ENCODE peak calls at places on chromosomes 2 and 18, in four cellular contexts. G, W, V and S are unnamed samples. For H3K27me3 and H3K9me3, the result is how much of the 10 kb centered on the place peaks cover.

GRCh38 chr2:16429002-16429401 is 236.6 kb downstream of the CYRIA start:
- DNase-seq in G (no peak), W (no peak), V (no peak), S (no peak)

GRCh38 chr2:151842830-151843668 is 14.8 kb upstream of the ARL5A start:
- DNase-seq in G (no peak), W (no peak), V (no peak), S (no peak)

GRCh38 chr2:11995381-11995947 is 249.0 kb downstream of the LPIN1 start:
- DNase-seq in G (no peak), W (no peak), V (no peak), S (no peak)

GRCh38 chr18:74702951-74703350 is 105.3 kb downstream of the ZNF407 start:
- DNase-seq in G (no peak), W (no peak), V (no peak), S (no peak)

GRCh38 chr2:47422016-47422415 is 19.1 kb downstream of the MSH2 start:
- DNase-seq in G (peak), W (no peak), V (no peak), S (no peak)

GRCh38 chr2:74146929-74147728 is 583 bp downstream of the BOLA3 start:
- DNase-seq in G (peak), W (no peak), V (no peak), S (peak)

GRCh38 chr2:8797682-8798081 is 39.7 kb downstream of the KIDINS220 start:
- DNase-seq in G (no peak), W (no peak), V (no peak), S (no peak)

GRCh38 chr2:85705680-85706039 is 11.5 kb downstream of the GNLY start:
- DNase-seq in G (peak), W (no peak), V (peak), S (peak)

GRCh38 chr2:102505290-102505689 is 32.3 kb downstream of the SLC9A4 start:
- DNase-seq in G (no peak), W (no peak), V (no peak), S (no peak)

GRCh38 chr2:186532891-186533290 is 46.8 kb downstream of the ZC3H15 start:
- DNase-seq in G (no peak), W (no peak), V (no peak), S (no peak)

GRCh38 chr2:184597571-184597980 is 753 bp upstream of the ZNF804A start:
- DNase-seq in G (peak), W (no peak), V (no peak), S (no peak)

GRCh38 chr2:159208449-159208848 is 78.1 kb downstream of the WDSUB1 start:
- DNase-seq in G (no peak), W (no peak), V (no peak), S (no peak)

GRCh38 chr2:172288603-172289002 is 138.8 kb upstream of the ITGA6 start:
- DNase-seq in G (no peak), W (peak), V (no peak), S (no peak)

GRCh38 chr2:158753561-158754302 is 41.4 kb upstream of the DAPL1 start:
- DNase-seq in G (peak), W (peak), V (peak), S (no peak)

GRCh38 chr2:147026664-147027278 is 818.1 kb upstream of the ACVR2A start:
- DNase-seq in G (peak), W (no peak), V (no peak), S (no peak)

GRCh38 chr2:74919827-74920226 is 38.6 kb upstream of the POLE4 start:
- DNase-seq in G (peak), W (peak), V (peak), S (peak)

GRCh38 chr2:238513346-238513745 is 86.6 kb downstream of the ASB1 start:
- DNase-seq in G (peak), W (no peak), V (no peak), S (no peak)

GRCh38 chr2:78602862-78603261 is 422.6 kb upstream of the REG3G start:
- DNase-seq in G (no peak), W (no peak), V (no peak), S (no peak)

GRCh38 chr2:223563462-223563861 is 38.7 kb downstream of the SCG2 start:
- DNase-seq in G (peak), W (no peak), V (no peak), S (no peak)

GRCh38 chr2:47655563-47655880 is 127.4 kb upstream of the MSH6 start:
- DNase-seq in G (no peak), W (no peak), V (no peak), S (no peak)

GRCh38 chr18:64370036-64370435 is 221.1 kb upstream of the LINC00305 start:
- DNase-seq in G (no peak), W (no peak), V (no peak), S (no peak)

GRCh38 chr2:228927028-228928010 is 343.8 kb downstream of the PID1 start:
- DNase-seq in G (peak), W (no peak), V (no peak), S (no peak)
- H3K27me3 ChIP-seq in G (under half), W (under half), V (under half), S (under half)

DNA sequence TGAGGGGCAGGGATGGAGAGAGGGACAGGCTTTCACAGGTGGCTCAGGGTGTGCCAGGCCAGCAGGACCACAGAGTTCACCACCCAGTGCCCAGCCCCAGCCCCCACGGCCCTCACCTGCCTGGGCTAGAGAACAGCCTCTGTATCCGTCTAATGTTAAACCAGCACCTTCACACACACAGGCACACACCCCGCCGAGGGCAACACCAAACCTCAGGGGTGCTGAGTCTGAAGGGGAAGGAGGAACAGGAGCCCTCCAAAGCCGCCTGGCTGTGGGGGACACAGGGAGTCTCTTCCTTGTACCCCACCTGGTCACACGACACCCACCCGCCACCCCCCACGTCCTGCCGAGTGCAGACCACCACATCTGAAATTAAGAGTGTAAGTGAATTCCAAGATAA is 205.8 kb upstream of the SALL3 start:
- DNase-seq in G (no peak), W (no peak), V (no peak), S (no peak)
- H3K27ac ChIP-seq in G (no peak), W (no peak), V (no peak), S (no peak)

DNA sequence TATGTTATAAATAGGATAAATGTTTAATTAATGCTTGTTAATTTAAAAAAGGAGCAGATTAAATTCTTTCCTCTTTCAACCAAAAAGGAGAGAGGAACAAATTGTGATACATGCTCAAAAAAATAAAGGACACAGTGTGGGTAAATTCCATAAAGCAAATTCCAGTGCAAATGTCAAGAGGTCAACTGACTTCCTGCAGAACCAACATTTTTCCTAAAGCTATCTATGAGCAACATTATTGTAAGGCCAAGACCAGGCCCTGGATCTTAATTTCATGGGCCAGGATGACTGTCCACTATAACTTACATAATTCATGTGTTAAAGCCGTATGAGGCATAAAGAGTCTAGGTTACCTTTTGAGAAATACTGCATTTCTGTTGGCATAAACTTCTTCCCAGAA is 93.9 kb upstream of the RPE start:
- DNase-seq in G (no peak), W (no peak), V (no peak), S (no peak)
- H3K9me3 ChIP-seq in G (under half), W (under half), V (under half), S (under half)

GRCh38 chr2:218894168-218895157 is 13.8 kb downstream of the WNT10A start:
- DNase-seq in G (no peak), W (peak), V (no peak), S (no peak)

GRCh38 chr2:218896501-218897393 is 16.1 kb downstream of the WNT10A start:
- DNase-seq in G (no peak), W (peak), V (no peak), S (no peak)

GRCh38 chr2:218895758-218896500 is 15.3 kb downstream of the WNT10A start:
- DNase-seq in G (no peak), W (no peak), V (no peak), S (no peak)

GRCh38 chr2:218893349-218894167 is 12.9 kb downstream of the WNT10A start:
- DNase-seq in G (no peak), W (no peak), V (no peak), S (no peak)

GRCh38 chr2:218895326-218895725 is 14.7 kb downstream of the WNT10A start:
- DNase-seq in G (no peak), W (peak), V (no peak), S (no peak)
- H3K27me3 ChIP-seq in G (half or more), W (under half), V (half or more), S (under half)

GRCh38 chr2:128410758-128411215 is 92.1 kb upstream of the HS6ST1 start:
- DNase-seq in G (no peak), W (no peak), V (no peak), S (peak)
- H3K27ac ChIP-seq in G (no peak), W (no peak), V (no peak), S (no peak)